ENCODE peak calls at places on chromosomes 6 and 20, in four cellular contexts. B is AG10803, O is endodermal cell, G is fibroblast of mammary gland. E is an unnamed sample.
A peak's percentile ranks its signal among the peaks of the same experiment; 100 is the strongest.

GRCh38 chr20:39129523-39129922 is 167.4 kb downstream of the DHX35 start:
- DNase-seq in B (no peak), O (no peak), G (no peak), E (no peak)

GRCh38 chr6:143401060-143401426 is 49.5 kb downstream of the ADAT2 start:
- DNase-seq in B (no peak), O (no peak), G (no peak), E (no peak)

GRCh38 chr20:621115-621756 is 11.1 kb upstream of the TCF15 start:
- DNase-seq in B (peak; percentile 28), O (no peak), G (peak; percentile 31), E (no peak)

GRCh38 chr20:58407201-58407873 is 18.3 kb downstream of the VAPB start:
- DNase-seq in B (no peak), O (no peak), G (peak; percentile 66), E (peak; percentile 57)

GRCh38 chr20:53216856-53217576 is 244.9 kb downstream of the TSHZ2 start:
- DNase-seq in B (no peak), O (peak; percentile 96), G (peak; percentile 25), E (peak; percentile 30)

GRCh38 chr6:6730831-6731230 is 142.3 kb downstream of the LY86 start:
- DNase-seq in B (peak; percentile 96), O (no peak), G (peak; percentile 97), E (peak; percentile 87)

GRCh38 chr6:36818741-36819140 is 20.5 kb downstream of the CPNE5 start:
- DNase-seq in B (no peak), O (no peak), G (no peak), E (no peak)

GRCh38 chr6:51025082-51025777 is 206.6 kb downstream of the TFAP2B start:
- DNase-seq in B (peak; percentile 45), O (peak; percentile 45), G (peak; percentile 75), E (no peak)

GRCh38 chr6:104799134-104799657 is 60.5 kb downstream of the HACE1 start:
- DNase-seq in B (no peak), O (no peak), G (no peak), E (no peak)

GRCh38 chr6:114740547-114740946 is 397.7 kb upstream of the HS3ST5 start:
- DNase-seq in B (no peak), O (no peak), G (no peak), E (no peak)

GRCh38 chr6:114997813-114998292 is 655.0 kb upstream of the HS3ST5 start:
- DNase-seq in B (no peak), O (no peak), G (no peak), E (no peak)

GRCh38 chr20:50085481-50086365 is 27.2 kb downstream of the UBE2V1 start:
- DNase-seq in B (peak; percentile 65), O (peak; percentile 81), G (peak; percentile 71), E (peak; percentile 82)

GRCh38 chr6:29905286-29905685 is 37.0 kb upstream of the HLA-A start:
- DNase-seq in B (no peak), O (no peak), G (no peak), E (no peak)

GRCh38 chr6:100175814-100176275 is 181.8 kb upstream of the MCHR2 start:
- DNase-seq in B (peak; percentile 98), O (no peak), G (peak; percentile 95), E (peak; percentile 90)

GRCh38 chr20:49245921-49246740 is 26.9 kb downstream of the DDX27 start:
- DNase-seq in B (peak; percentile 65), O (peak; percentile 72), G (peak; percentile 68), E (peak; percentile 78)

GRCh38 chr6:106510090-106510970 is 119.0 kb downstream of the RTN4IP1 start:
- DNase-seq in B (no peak), O (peak; percentile 82), G (peak; percentile 70), E (peak; percentile 54)

GRCh38 chr6:81485395-81485794 is 267.1 kb downstream of the TENT5A start:
- DNase-seq in B (no peak), O (no peak), G (peak; percentile 17), E (no peak)

GRCh38 chr20:33896509-33896908 is 85.4 kb downstream of the CHMP4B start:
- DNase-seq in B (peak; percentile 44), O (no peak), G (peak; percentile 16), E (peak; percentile 76)

GRCh38 chr20:50436052-50436656 is 74.0 kb upstream of the PTPN1 start:
- DNase-seq in B (no peak), O (no peak), G (no peak), E (no peak)

GRCh38 chr6:4180653-4181255 is 45.4 kb upstream of the ECI2 start:
- DNase-seq in B (peak; percentile 66), O (no peak), G (peak; percentile 67), E (peak; percentile 61)

GRCh38 chr20:3818155-3819151 is 1.9 kb upstream of the AP5S1 start:
- DNase-seq in B (peak; percentile 80), O (peak; percentile 93), G (peak; percentile 90), E (peak; percentile 88)

GRCh38 chr20:42901689-42902518 is 287.8 kb downstream of the PTPRT start:
- DNase-seq in B (no peak), O (no peak), G (no peak), E (no peak)

GRCh38 chr6:686528-686927 is 6.4 kb downstream of the EXOC2 start:
- DNase-seq in B (no peak), O (no peak), G (no peak), E (no peak)

GRCh38 chr6:167760979-167761793 is 65.5 kb upstream of the AFDN start:
- DNase-seq in B (no peak), O (peak; percentile 22), G (peak; percentile 75), E (peak; percentile 78)

GRCh38 chr6:134196568-134197301 is 121.2 kb downstream of the SGK1 start:
- DNase-seq in B (no peak), O (no peak), G (no peak), E (peak; percentile 28)

GRCh38 chr20:22729616-22730236 is 145.4 kb upstream of the FOXA2 start:
- DNase-seq in B (no peak), O (no peak), G (no peak), E (no peak)

GRCh38 chr20:826695-827323 is 6.7 kb upstream of the FAM110A start:
- DNase-seq in B (no peak), O (no peak), G (no peak), E (no peak)

GRCh38 chr6:136967874-136968752 is 46.0 kb downstream of the SLC35D3 start:
- DNase-seq in B (peak; percentile 68), O (peak; percentile 93), G (peak; percentile 72), E (peak; percentile 84)

GRCh38 chr6:120077489-120077888 is 727.9 kb upstream of the MAN1A1 start:
- DNase-seq in B (peak; percentile 10), O (peak; percentile 75), G (peak; percentile 37), E (peak; percentile 1)

GRCh38 chr6:66897576-66897975 is 1190.5 kb upstream of the EYS start:
- DNase-seq in B (peak; percentile 38), O (peak; percentile 45), G (peak; percentile 58), E (peak; percentile 75)

GRCh38 chr6:37135835-37136694 is 33.9 kb upstream of the PIM1 start:
- DNase-seq in B (no peak), O (no peak), G (peak; percentile 36), E (peak; percentile 51)

GRCh38 chr6:97113170-97113569 is 169.8 kb downstream of the MMS22L start:
- DNase-seq in B (no peak), O (no peak), G (no peak), E (no peak)

DNA sequence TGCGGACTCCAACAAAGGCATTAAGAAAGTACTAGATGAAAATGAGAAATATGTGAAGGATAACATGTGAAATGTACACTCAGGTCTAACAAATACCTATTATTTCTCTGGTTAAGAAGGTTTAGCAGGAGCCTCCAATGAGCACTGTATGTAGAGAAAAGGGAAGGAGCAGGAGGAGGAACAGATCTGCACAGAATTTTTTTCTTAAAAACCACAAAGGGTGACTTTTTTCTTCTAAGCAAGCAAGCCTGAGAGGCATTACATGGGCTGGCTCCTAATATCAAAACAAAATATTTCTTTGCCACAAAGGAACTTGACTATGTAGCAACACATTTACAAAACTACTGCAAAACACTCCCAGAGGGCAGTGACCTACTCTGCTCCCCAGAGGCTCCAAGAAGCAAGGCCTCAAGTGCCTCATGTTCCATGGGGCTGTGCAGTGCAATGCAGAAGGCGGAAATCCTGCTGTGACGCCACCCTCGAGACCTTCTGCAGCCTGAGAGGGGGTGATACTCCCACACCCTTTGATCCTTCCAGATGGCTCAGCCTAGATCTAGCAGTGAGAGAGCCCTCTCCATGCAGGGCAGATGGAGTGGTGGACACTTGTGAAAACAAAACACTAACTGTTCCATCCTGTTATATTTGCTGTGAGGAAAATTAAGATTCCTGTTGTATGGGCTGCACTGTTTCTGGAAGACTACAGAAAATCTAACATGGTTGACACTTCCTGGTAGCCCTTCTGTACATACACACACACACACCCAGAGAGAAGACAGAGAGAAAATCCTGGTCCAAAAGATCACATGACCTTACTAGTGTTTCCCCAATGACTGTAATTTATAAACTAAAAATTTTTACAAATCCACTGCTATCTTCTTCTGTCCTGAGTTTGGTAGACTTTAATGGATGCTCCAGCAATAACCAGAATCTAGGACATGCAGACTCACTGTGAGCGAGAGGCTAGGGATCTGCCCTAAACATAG is 36.0 kb upstream of the SMIM29 start:
- DNase-seq in B (peak; percentile 90), O (no peak), G (peak; percentile 91), E (peak; percentile 99)
- H3K4me3 ChIP-seq in B (no peak overlapping the region), O (no peak overlapping the region), G (no peak overlapping the region), E (no peak overlapping the region)

DNA sequence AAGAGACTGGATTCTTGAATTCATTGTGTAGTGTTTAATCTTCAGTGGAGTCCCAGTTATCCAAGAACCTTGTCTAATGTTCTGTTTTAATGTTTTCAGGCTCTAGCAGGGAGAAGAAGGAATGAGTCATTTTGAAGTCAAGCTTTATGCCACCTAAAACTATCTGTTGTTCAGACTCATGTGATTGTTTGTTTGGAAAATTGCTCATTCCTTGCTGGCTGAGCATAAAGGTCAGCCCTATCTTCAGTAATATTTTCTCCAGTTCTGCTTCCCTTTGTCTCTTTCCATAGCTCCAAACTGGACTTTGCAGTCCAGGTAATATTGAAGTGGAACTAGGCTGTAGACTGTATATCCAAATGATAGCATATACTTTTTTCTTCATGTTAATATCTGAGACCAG is 34.3 kb downstream of the CLVS2 start:
- DNase-seq in B (no peak), O (no peak), G (peak; percentile 56), E (peak; percentile 2)
- TF ChIP-seq CTCF in B (no peak), O (no peak), G (no peak), E (no peak)

DNA sequence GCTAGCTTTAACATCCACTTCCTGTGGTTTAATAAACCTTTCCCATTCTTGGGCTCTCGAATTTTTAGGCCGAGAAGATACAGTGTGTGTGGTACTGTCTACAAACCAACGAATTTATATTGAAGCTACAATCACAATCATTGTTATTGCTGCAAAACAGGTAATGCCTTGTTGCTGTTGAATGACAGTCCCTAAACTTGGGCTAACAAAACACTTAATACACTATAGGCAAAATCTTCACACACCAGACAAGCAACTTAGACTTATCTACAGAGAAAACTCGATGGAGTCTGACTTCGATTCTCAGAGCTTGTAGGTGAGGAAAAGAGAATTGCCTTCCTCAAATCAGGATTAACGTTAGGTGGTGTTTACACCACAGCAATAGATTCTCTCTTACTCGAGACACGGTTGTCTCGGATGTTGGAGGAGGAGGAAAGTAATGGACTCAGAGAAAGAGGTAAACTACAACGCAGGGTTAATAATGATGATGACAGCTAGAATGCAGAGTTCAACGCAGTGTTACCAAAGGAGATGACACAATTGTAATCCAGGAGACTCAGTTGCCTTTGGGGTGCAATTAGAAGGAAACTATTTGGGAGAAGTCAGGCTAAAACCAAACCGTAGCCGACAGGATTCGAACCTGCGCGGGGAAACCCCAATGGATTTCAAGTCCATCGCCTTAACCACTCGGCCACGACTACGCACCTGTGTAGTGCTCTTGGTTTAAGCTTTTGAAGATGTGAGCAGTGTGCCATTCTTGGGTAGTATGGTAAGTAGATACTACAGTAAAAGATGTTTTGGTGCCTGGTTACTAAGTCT is 32.5 kb upstream of the ZNF184 start:
- DNase-seq in B (peak; percentile 37), O (peak; percentile 96), G (peak; percentile 82), E (peak; percentile 59)
- H3K4me3 ChIP-seq in B (no peak overlapping the region), O (peak overlapping the region; percentile 48), G (no peak overlapping the region), E (no peak overlapping the region)

DNA sequence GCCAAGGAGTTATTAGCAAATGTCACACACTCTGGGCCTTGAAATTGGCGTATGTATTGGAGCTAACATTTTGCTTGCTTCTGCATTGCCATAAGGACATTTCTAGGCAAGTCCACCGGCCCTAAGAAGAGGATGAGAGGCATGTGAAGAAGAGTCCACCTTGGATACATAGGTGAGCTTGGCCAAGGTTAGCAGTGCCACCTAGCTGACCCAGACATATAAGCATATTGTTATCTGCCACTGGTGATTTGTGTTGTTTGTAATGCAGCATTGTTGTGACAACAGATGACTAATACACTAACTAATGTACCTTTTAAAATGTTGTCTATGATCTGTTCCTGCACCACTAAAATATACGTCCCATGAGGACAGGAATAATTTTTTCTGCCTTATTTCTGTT is 24.8 kb upstream of the HLA-DQA2 start:
- DNase-seq in B (no peak), O (no peak), G (no peak), E (no peak)
- TF ChIP-seq CTCF in B (no peak), O (no peak), G (no peak), E (no peak)

E was measured in choroid plexus epithelial cell.